ENCODE peak calls at places on chromosomes 6 and 20, in nine cellular contexts. W is thoracic aorta; X is neural progenitor cell; Z is pancreas; J is CD4-positive, alpha-beta memory T cell; R is heart left ventricle; Y is uterus; D is GM23248; H is mucosa of descending colon. I is an unnamed sample.

GRCh38 chr20:20450461-20451027 is 82.6 kb downstream of the INSM1 start:
- DNase-seq in Z (no peak), R (peak; percentile 38), X (no peak), H (peak; percentile 17), Y (no peak), J (no peak), W (no peak), D (no peak), I (no peak)

GRCh38 chr6:106692823-106693216 is 63.4 kb downstream of the QRSL1 start:
- DNase-seq in Y (no peak), Z (no peak), J (no peak), H (no peak), D (no peak), W (no peak), X (no peak), R (no peak), I (no peak)

GRCh38 chr20:37469531-37469930 is 51.5 kb upstream of the NNAT start:
- DNase-seq in Z (no peak), X (no peak), W (no peak), D (no peak), R (no peak), H (no peak), Y (no peak), J (no peak), I (no peak)

GRCh38 chr20:10430704-10431103 is 3.3 kb downstream of the MKKS start:
- DNase-seq in J (no peak), Y (no peak), W (no peak), X (no peak), D (no peak), Z (no peak), R (no peak), H (no peak), I (no peak)

GRCh38 chr6:29680416-29680815 is 536 bp downstream of the ZFP57 start:
- DNase-seq in W (no peak), X (no peak), D (no peak), J (no peak), Y (no peak), R (no peak), Z (no peak), H (no peak), I (no peak)

GRCh38 chr6:154169193-154169847 is 130.3 kb downstream of the OPRM1 start:
- DNase-seq in R (no peak), D (no peak), Z (no peak), J (no peak), X (no peak), W (no peak), Y (no peak), H (no peak), I (peak; percentile 20)

GRCh38 chr20:4898282-4898681 is 103.0 kb downstream of the SLC23A2 start:
- DNase-seq in H (no peak), Z (no peak), R (no peak), X (no peak), W (peak; percentile 25), D (peak; percentile 95), Y (no peak), J (no peak), I (peak; percentile 97)

GRCh38 chr6:95280690-95281273 is 296.6 kb upstream of the MANEA start:
- DNase-seq in J (no peak), W (no peak), X (peak; percentile 79), Y (no peak), R (no peak), H (no peak), Z (no peak), D (peak; percentile 59), I (no peak)

GRCh38 chr6:148392611-148393160 is 50.0 kb downstream of the SASH1 start:
- DNase-seq in D (peak; percentile 33), W (no peak), Y (no peak), Z (no peak), X (no peak), H (no peak), R (no peak), J (no peak), I (no peak)

GRCh38 chr6:33417127-33417902 is 592 bp downstream of the CUTA start:
- DNase-seq in J (peak; percentile 45), Z (no peak), D (peak; percentile 93), R (no peak), W (no peak), Y (no peak), X (peak; percentile 72), H (peak; percentile 45), I (peak; percentile 66)

GRCh38 chr6:156857573-156857972 is 80.4 kb downstream of the ARID1B start:
- DNase-seq in X (no peak), Y (no peak), Z (no peak), R (no peak), H (no peak), W (no peak), D (peak; percentile 76), J (no peak), I (no peak)

GRCh38 chr20:9099372-9099771 is 30.5 kb downstream of the PLCB4 start:
- DNase-seq in Y (no peak), R (no peak), J (no peak), X (no peak), D (no peak), Z (no peak), H (no peak), W (no peak), I (no peak)

GRCh38 chr20:9088556-9088955 is 19.7 kb downstream of the PLCB4 start:
- DNase-seq in H (no peak), Y (no peak), Z (no peak), R (no peak), D (no peak), J (no peak), W (no peak), X (no peak), I (no peak)

GRCh38 chr20:9087531-9088217 is 18.8 kb downstream of the PLCB4 start:
- DNase-seq in Y (no peak), X (no peak), Z (no peak), D (no peak), H (no peak), R (no peak), J (no peak), W (no peak), I (no peak)

GRCh38 chr20:9092101-9092500 is 23.2 kb downstream of the PLCB4 start:
- DNase-seq in D (no peak), W (no peak), J (no peak), Y (no peak), Z (no peak), X (no peak), R (no peak), H (no peak), I (no peak)

DNA sequence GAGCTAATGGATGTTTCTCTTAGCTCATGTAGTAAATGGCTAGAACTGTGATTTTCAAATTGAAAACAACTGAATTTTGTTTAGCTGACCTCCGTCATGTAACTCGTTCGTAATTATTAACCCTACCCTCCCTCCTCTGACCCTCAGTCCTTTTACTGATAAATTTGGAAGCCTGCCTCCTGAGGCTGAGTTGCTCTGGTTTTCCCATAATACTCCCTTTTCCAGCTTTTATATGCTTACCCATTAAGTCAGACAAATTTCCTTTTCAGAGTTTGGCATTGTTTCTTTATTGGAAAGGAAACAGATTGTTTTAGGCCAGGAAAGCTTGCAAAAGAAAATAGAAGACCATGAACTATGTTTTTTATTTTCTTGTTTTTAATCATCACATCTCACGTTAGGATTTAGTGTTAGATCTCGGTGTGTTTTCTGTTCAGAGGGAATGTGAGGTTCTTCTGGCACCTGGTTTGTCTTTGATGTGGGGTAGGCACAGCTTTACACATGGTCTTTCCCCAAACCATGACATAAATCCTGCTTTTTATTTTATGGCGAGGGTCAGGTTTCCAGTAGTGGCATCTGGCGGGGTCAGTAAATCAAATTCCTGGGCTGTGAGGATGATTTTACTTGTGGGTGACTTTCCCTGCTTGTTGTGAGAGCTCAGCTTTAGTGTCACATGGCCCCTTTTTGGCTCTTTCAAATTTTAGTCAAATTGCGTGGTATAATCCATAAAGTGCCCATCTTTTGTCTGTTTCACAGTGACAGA is 24.5 kb downstream of the PLCB4 start:
- DNase-seq in H (no peak), Z (no peak), X (no peak), D (no peak), W (no peak), R (no peak), J (no peak), Y (no peak), I (no peak)
- H3K4me1 ChIP-seq in H (no peaks in the 10 kb centered on the region), Z (no peaks in the 10 kb centered on the region), X (peaks cover 7% of the 10 kb centered on the region), D (no peaks in the 10 kb centered on the region), W (peaks cover 2% of the 10 kb centered on the region), R (peaks cover 39% of the 10 kb centered on the region), J (no peaks in the 10 kb centered on the region), Y (no peaks in the 10 kb centered on the region), I (no peaks in the 10 kb centered on the region)

DNA sequence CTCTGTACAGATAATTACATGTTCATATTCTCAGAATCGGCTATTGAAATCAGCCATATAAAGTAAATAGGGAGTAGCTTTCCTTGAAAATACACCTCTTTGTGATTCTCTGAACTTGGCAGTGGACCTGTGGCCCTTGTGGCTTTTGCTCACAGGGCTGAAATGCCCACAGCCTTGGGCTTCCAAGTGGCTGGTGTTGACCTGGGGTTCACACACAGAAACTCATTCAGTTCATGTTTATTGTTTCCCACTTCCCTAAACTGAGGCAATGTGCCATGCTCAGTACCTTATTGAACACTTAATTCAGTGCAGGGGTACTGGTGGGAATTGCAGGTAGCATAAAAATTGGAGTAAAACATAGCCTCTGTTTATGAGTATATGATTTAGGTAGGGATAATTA is 19.1 kb upstream of the TULP4 start:
- DNase-seq in X (no peak), R (no peak), Y (no peak), D (no peak), H (no peak), J (no peak), W (no peak), Z (no peak), I (no peak)
- H3K9me3 ChIP-seq in X (peaks cover 21% of the 10 kb centered on the region), R (no peaks in the 10 kb centered on the region), Y (peaks cover 5% of the 10 kb centered on the region), D (no peaks in the 10 kb centered on the region), H (peaks cover 26% of the 10 kb centered on the region), J (no peaks in the 10 kb centered on the region), W (peaks cover 5% of the 10 kb centered on the region), Z (no peaks in the 10 kb centered on the region), I (no peaks in the 10 kb centered on the region)

GRCh38 chr6:55841341-55841740 is 34.0 kb downstream of the BMP5 start:
- DNase-seq in H (no peak), W (no peak), R (no peak), X (no peak), Z (no peak), Y (no peak), D (no peak), J (no peak), I (no peak)
- H3K4me1 ChIP-seq in H (no peaks in the 10 kb centered on the region), W (no peaks in the 10 kb centered on the region), R (no peaks in the 10 kb centered on the region), X (no peaks in the 10 kb centered on the region), Z (peaks cover 8% of the 10 kb centered on the region), Y (no peaks in the 10 kb centered on the region), D (no peaks in the 10 kb centered on the region), J (no peaks in the 10 kb centered on the region), I (no peaks in the 10 kb centered on the region)

DNA sequence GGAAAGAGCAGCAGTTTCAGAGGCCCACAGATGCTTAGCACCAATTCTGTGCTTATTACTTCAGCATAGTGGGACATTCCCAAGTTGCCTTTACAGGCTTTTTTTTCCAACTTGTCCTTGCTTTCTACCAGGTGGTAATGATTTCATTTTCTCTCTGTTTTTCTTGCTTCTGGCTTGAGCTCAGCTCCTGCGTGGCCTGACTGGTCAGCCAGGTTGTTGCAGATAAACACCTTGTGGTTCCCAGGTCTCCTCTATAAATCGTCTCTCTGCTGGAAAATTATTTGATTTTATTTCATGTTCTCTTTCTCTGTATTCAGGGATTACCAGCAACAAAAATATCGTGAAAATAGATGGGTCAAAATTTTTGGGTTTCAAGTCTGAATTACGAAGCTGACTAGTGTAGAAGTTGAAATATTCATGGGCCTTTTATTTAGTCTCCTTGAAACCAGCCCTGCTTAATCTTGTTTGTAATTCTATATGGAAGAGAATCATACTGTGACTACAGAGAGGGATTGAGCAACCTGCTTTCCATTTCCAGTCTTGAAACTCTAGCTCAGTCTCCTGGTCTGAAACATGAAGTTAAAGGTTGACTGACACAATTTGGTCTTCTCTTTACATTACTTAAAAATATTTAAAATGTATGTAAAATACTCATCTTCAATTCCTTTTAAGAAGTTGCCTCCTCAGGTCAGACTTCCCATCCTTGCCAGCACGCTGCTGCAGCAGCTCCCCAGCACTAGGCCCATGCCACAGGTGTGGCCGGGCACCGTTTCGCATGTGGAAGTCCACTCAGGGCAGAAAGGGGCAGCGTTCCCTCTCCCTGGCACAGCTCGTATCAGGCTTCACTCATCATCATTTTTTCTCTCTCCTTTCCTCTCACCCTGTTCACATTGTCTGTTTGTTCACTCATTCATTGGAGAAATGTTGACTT is 7.0 kb downstream of the DUSP22 start:
- DNase-seq in D (no peak), W (no peak), H (no peak), Z (peak; percentile 68), J (no peak), R (no peak), Y (no peak), X (no peak), I (no peak)
- H3K9me3 ChIP-seq in D (no peaks in the 10 kb centered on the region), W (no peaks in the 10 kb centered on the region), H (peaks cover 10% of the 10 kb centered on the region), Z (no peaks in the 10 kb centered on the region), J (no peaks in the 10 kb centered on the region), R (no peaks in the 10 kb centered on the region), Y (no peaks in the 10 kb centered on the region), X (no peaks in the 10 kb centered on the region), I (no peaks in the 10 kb centered on the region)

I was measured in adrenal gland.